ENCODE peak calls at places on chromosomes 1 and 21, in six cellular contexts. V is SK-N-SH, C is GM12878, U is HepG2, K is H1, P is K562. N is an unnamed sample.

GRCh38 chr1:202861420-202862121 is 27.4 kb downstream of the RABIF start:
- DNase-seq in U (peak; percentile 90), C (no peak), K (peak; percentile 78), V (peak; percentile 98), P (peak; percentile 99), N (peak; percentile 70)

GRCh38 chr1:173095632-173096031 is 44.9 kb upstream of the TNFSF18 start:
- DNase-seq in K (no peak), C (no peak), P (no peak), U (no peak), V (no peak), N (no peak)

GRCh38 chr1:109769335-109770078 is 5.8 kb upstream of the EPS8L3 start:
- DNase-seq in P (no peak), K (no peak), V (no peak), C (no peak), U (no peak), N (no peak)

GRCh38 chr1:235329139-235329808 is 904 bp downstream of the GGPS1 start:
- DNase-seq in C (peak; percentile 52), K (no peak), P (peak; percentile 18), V (peak; percentile 24), U (no peak), N (no peak)

GRCh38 chr21:41973861-41974751 is 20.3 kb upstream of the C2CD2 start:
- DNase-seq in K (no peak), U (peak; percentile 50), C (no peak), P (peak; percentile 43), V (no peak), N (peak; percentile 73)

GRCh38 chr1:12201343-12202189 is 28.3 kb upstream of the VPS13D start:
- DNase-seq in C (no peak), K (no peak), V (peak; percentile 14), P (no peak), U (no peak), N (no peak)

GRCh38 chr1:162612606-162613400 is 19.5 kb upstream of the DDR2 start:
- DNase-seq in C (no peak), V (no peak), P (no peak), K (no peak), U (peak; percentile 4), N (no peak)

GRCh38 chr1:110176299-110176956 is 26.1 kb downstream of the SLC6A17 start:
- DNase-seq in U (no peak), K (no peak), P (no peak), C (no peak), V (peak; percentile 86), N (peak; percentile 41)

GRCh38 chr1:113565621-113566020 is 175.3 kb downstream of the MAGI3 start:
- DNase-seq in P (no peak), K (no peak), C (no peak), V (no peak), U (no peak), N (no peak)

GRCh38 chr1:230220478-230220877 is 153.4 kb downstream of the GALNT2 start:
- DNase-seq in C (no peak), U (no peak), P (no peak), V (no peak), K (no peak), N (no peak)

GRCh38 chr1:17201201-17202021 is 3.5 kb upstream of the PADI1 start:
- DNase-seq in C (no peak), V (no peak), U (no peak), P (no peak), K (no peak), N (no peak)

GRCh38 chr1:246647113-246647512 is 77.1 kb upstream of the SCCPDH start:
- DNase-seq in P (peak; percentile 33), K (peak; percentile 58), C (no peak), V (peak; percentile 52), U (no peak), N (no peak)

GRCh38 chr1:173867753-173868265 is at the start of gene GAS5:
- DNase-seq in V (no peak), C (peak; percentile 99), K (peak; percentile 100), P (peak; percentile 91), U (peak; percentile 99), N (peak; percentile 100)

GRCh38 chr1:91670781-91671180 is 170.1 kb downstream of the CDC7 start:
- DNase-seq in P (no peak), V (no peak), C (no peak), K (no peak), U (no peak), N (no peak)

GRCh38 chr1:27643626-27644368 is 8.8 kb upstream of the FGR start:
- DNase-seq in U (peak; percentile 55), K (no peak), P (peak; percentile 70), V (peak; percentile 67), C (no peak), N (no peak)

GRCh38 chr1:66300986-66301451 is 232.9 kb upstream of the SGIP1 start:
- DNase-seq in V (no peak), C (peak; percentile 53), U (no peak), K (no peak), P (no peak), N (no peak)

GRCh38 chr1:86521522-86521891 is 25.4 kb upstream of the CLCA4 start:
- DNase-seq in C (no peak), K (no peak), P (no peak), U (no peak), V (no peak), N (no peak)

GRCh38 chr1:151680812-151681211 is 35.8 kb downstream of the CELF3 start:
- DNase-seq in C (no peak), K (no peak), P (no peak), U (no peak), V (no peak), N (no peak)

GRCh38 chr1:46246548-46247432 is 773 bp upstream of the RAD54L start:
- DNase-seq in V (peak; percentile 75), U (no peak), P (peak; percentile 66), C (no peak), K (no peak), N (peak; percentile 88)

GRCh38 chr1:59767119-59767518 is 47.6 kb upstream of the HOOK1 start:
- DNase-seq in V (no peak), C (no peak), P (no peak), K (no peak), U (peak; percentile 12), N (no peak)

GRCh38 chr21:44089001-44089911 is 17.9 kb upstream of the PWP2 start:
- DNase-seq in K (no peak), C (no peak), U (no peak), P (no peak), V (no peak), N (peak; percentile 79)

GRCh38 chr1:174191255-174191906 is 32.1 kb downstream of the RABGAP1L start:
- DNase-seq in P (no peak), U (no peak), K (no peak), C (no peak), V (no peak), N (no peak)

GRCh38 chr1:203210988-203211387 is 18.5 kb downstream of the CHIT1 start:
- DNase-seq in C (no peak), U (peak; percentile 77), K (no peak), P (no peak), V (no peak), N (no peak)

GRCh38 chr21:44443891-44444285 is 11.4 kb upstream of the LRRC3 start:
- DNase-seq in P (no peak), U (no peak), C (no peak), V (no peak), K (no peak), N (no peak)

GRCh38 chr1:147245586-147246021 is 3.1 kb downstream of the CHD1L start:
- DNase-seq in U (no peak), C (no peak), V (no peak), P (peak; percentile 27), K (no peak), N (peak; percentile 68)

GRCh38 chr21:17667256-17667655 is 54.6 kb upstream of the BTG3 start:
- DNase-seq in P (no peak), C (no peak), U (no peak), V (no peak), K (no peak), N (no peak)

GRCh38 chr1:230423261-230423660 is 2.9 kb downstream of the PGBD5 start:
- DNase-seq in K (no peak), V (peak; percentile 37), C (no peak), U (no peak), P (no peak), N (no peak)

GRCh38 chr1:8024329-8024728 is 1.8 kb downstream of the ERRFI1 start:
- DNase-seq in U (no peak), P (no peak), C (no peak), K (no peak), V (no peak), N (no peak)

GRCh38 chr1:11961230-11961629 is 19.0 kb upstream of the MFN2 start:
- DNase-seq in P (no peak), V (no peak), K (no peak), C (no peak), U (peak; percentile 42), N (no peak)

GRCh38 chr1:155127672-155128468 is at the start of gene EFNA1:
- DNase-seq in V (peak; percentile 84), P (peak; percentile 78), C (no peak), K (no peak), U (peak; percentile 59), N (no peak)

GRCh38 chr21:24450119-24450518 is 1157.2 kb downstream of the MRPL39 start:
- DNase-seq in P (no peak), V (no peak), C (no peak), U (no peak), K (no peak), N (no peak)

GRCh38 chr1:159945483-159946241 is at the start of gene IGSF9:
- DNase-seq in P (peak; percentile 89), K (peak; percentile 81), V (peak; percentile 95), C (no peak), U (peak; percentile 59), N (no peak)
- TF ChIP-seq POLR2AphosphoS5 in P (no peak), K (no peak), V (no peak), C (no peak), U (no peak), N (no peak)

GRCh38 chr1:2213576-2214505 is 14.3 kb upstream of the SKI start:
- DNase-seq in U (no peak), C (no peak), P (no peak), V (no peak), K (no peak), N (no peak)

GRCh38 chr1:2215329-2215728 is 12.8 kb upstream of the SKI start:
- DNase-seq in K (no peak), V (no peak), U (no peak), C (no peak), P (no peak), N (no peak)

GRCh38 chr1:2212542-2213491 is 15.3 kb upstream of the SKI start:
- DNase-seq in V (peak; percentile 86), P (peak; percentile 83), C (no peak), K (peak; percentile 79), U (peak; percentile 50), N (peak; percentile 61)

GRCh38 chr1:2215909-2216766 is 12.0 kb upstream of the SKI start:
- DNase-seq in U (no peak), K (no peak), V (no peak), C (no peak), P (no peak), N (no peak)

GRCh38 chr1:2214541-2215241 is 13.4 kb upstream of the SKI start:
- DNase-seq in C (no peak), K (no peak), U (no peak), P (no peak), V (peak; percentile 73), N (no peak)
- TF ChIP-seq GABPA in C (no peak), K (no peak), U (no peak), P (no peak), V (no peak), N (no peak)

GRCh38 chr1:161119017-161119378 is 1.1 kb downstream of the NIT1 start:
- DNase-seq in C (no peak), U (no peak), K (no peak), V (peak; percentile 31), P (no peak), N (no peak)
- TF ChIP-seq CTCF in C (no peak), U (no peak), K (peak; percentile 41), V (no peak), P (no peak), N (no peak)

GRCh38 chr1:85184245-85184644 is 16.6 kb downstream of the SYDE2 start:
- DNase-seq in U (no peak), C (no peak), P (no peak), V (no peak), K (no peak), N (no peak)
- TF ChIP-seq POLR2AphosphoS5 in U (no peak), C (no peak), P (no peak), V (no peak), K (no peak), N (no peak)

N was measured in HL-60.